ENCODE peak calls at places on chromosomes 2 and 18, in five cellular contexts. H is hepatocyte, Q is endothelial cell of umbilical vein, L is fibroblast of lung, P is MM.1S. T is an unnamed sample. For H3K9me3, the result is how much of the 10 kb centered on the place peaks cover.

GRCh38 chr2:237290249-237290648 is 123.7 kb downstream of the COL6A3 start:
- DNase-seq in Q (no peak), L (peak), H (peak), P (no peak), T (no peak)

GRCh38 chr2:169584005-169584877 is at the start of gene PPIG:
- DNase-seq in Q (peak), H (peak), L (peak), P (peak), T (peak)

GRCh38 chr2:85353876-85354285 is 447 bp downstream of the RETSAT start:
- DNase-seq in L (peak), P (no peak), Q (peak), H (peak), T (peak)

GRCh38 chr2:188527110-188527509 is 235.4 kb downstream of the GULP1 start:
- DNase-seq in L (peak), P (no peak), Q (peak), H (peak), T (peak)

GRCh38 chr18:37567994-37568359 is 2.4 kb upstream of the CELF4 start:
- DNase-seq in H (no peak), Q (no peak), P (no peak), L (no peak), T (no peak)

GRCh38 chr2:75606851-75607798 is 39.5 kb upstream of the MRPL19 start:
- DNase-seq in H (no peak), Q (peak), L (no peak), P (no peak), T (peak)

GRCh38 chr2:232351686-232352510 is 26.7 kb upstream of the ALPP start:
- DNase-seq in L (no peak), P (no peak), Q (no peak), H (no peak), T (no peak)

GRCh38 chr2:174442546-174443510 is 44.0 kb downstream of the GPR155 start:
- DNase-seq in L (peak), H (peak), Q (no peak), P (no peak), T (peak)

GRCh38 chr18:49168970-49169619 is 218.3 kb upstream of the SMAD7 start:
- DNase-seq in H (peak), P (peak), Q (no peak), L (no peak), T (no peak)

GRCh38 chr2:186105016-186105415 is 366.4 kb downstream of the FSIP2 start:
- DNase-seq in P (no peak), H (no peak), L (no peak), Q (peak), T (peak)

GRCh38 chr2:199738723-199739412 is 112.1 kb downstream of the FTCDNL1 start:
- DNase-seq in L (peak), H (peak), Q (no peak), P (no peak), T (no peak)

GRCh38 chr2:202660796-202661195 is 26.0 kb downstream of the FAM117B start:
- DNase-seq in H (no peak), Q (no peak), P (no peak), L (no peak), T (no peak)

GRCh38 chr2:189082576-189082975 is 97.0 kb downstream of the COL5A2 start:
- DNase-seq in L (peak), Q (no peak), H (peak), P (no peak), T (no peak)

GRCh38 chr2:185245806-185246205 is 492.8 kb upstream of the FSIP2 start:
- DNase-seq in L (no peak), P (peak), Q (no peak), H (no peak), T (peak)

GRCh38 chr2:121479882-121480522 is 50.7 kb upstream of the RNU4ATAC start:
- DNase-seq in P (no peak), H (peak), L (peak), Q (peak), T (peak)

GRCh38 chr18:57666818-57667497 is 45.3 kb upstream of the NARS1 start:
- DNase-seq in P (no peak), Q (no peak), H (peak), L (peak), T (no peak)

GRCh38 chr2:30514134-30514860 is 67.3 kb downstream of the LCLAT1 start:
- DNase-seq in P (no peak), H (peak), L (peak), Q (peak), T (peak)
- TF ChIP-seq EZH2 in P (no peak), H (no peak), L (no peak), Q (no peak), T (no peak)

GRCh38 chr18:9297007-9297393 is 37.6 kb upstream of the TWSG1 start:
- DNase-seq in Q (no peak), L (no peak), H (no peak), P (no peak), T (no peak)

GRCh38 chr18:9292047-9292446 is 42.5 kb upstream of the TWSG1 start:
- DNase-seq in H (no peak), P (no peak), L (no peak), Q (no peak), T (no peak)

GRCh38 chr18:9293948-9294347 is 40.6 kb upstream of the TWSG1 start:
- DNase-seq in L (no peak), H (no peak), P (no peak), Q (no peak), T (no peak)

GRCh38 chr18:9296233-9297006 is 38.2 kb upstream of the TWSG1 start:
- DNase-seq in L (peak), H (no peak), P (no peak), Q (no peak), T (no peak)
- H3K9me3 ChIP-seq in L (under half), H (under half), P (under half), Q (under half), T (under half)

DNA sequence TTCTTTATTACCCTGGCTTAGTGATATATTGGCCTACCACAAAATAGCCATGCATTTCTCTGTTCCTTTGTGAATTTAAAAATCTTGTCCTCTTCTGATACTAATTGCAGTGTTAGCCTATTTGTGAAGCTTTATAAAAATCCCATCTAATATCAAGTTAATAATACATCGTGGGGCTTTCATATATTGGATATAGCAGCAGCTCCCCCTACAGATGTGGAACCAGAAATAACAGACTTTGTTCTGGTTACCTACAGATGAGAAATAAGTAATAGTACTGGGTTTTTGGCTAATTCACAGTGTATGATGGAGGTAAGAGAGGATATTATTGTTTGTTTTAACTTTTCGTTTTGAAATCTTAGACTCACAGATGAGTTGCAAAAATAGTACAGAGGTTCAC is 1661.7 kb upstream of the PIK3C3 start:
- DNase-seq in L (peak), Q (no peak), P (no peak), H (no peak), T (no peak)
- TF ChIP-seq CTCF in L (no peak), Q (no peak), P (no peak), H (peak), T (peak)

DNA sequence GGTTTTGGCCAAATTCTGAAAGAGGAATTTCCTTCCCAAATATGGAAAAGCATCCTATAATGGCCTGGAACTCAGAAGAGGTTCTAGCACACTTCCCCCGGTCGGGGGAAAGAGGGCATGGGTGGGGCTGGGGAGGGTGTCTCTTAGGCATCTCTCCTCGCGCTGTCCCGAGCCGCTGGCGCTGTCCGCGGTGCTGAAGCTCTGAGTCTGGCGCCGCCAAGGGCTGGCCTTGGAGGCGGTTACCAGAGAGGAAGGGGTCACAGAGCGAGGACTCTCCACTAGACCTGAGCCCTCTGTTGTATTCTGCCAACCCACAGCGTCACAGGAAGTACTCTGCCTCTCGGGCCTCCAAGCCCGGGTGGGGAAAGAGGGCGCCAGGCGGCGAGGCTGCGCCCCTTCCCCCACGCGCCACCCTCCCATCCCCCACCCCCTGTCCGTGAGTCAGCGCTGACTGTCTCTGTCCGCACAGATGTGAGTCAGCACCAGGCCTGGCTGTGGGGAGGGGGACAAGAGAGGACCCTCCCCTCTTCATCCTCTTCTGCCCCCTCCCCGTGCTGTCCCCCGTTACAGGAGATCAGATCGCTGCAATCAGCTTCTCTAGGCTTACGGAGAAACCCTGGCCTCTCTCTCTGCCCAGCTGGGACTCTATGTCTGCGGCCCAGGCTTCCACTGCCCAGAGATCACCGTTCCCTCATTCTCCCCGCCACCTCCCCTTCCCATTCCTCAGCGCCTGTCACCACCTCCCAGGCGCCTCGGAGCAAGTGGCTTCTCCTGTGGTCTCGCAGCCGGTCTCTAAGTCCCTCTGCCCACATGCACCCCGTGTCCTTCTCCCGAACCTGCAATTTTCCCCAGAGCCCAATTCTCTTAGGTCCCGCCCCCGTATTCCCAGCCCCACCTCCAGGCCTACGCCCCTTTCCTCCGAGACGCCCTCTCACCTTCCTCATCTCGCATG is 783 bp downstream of the PTPRN start:
- DNase-seq in Q (peak), P (peak), H (peak), L (peak), T (peak)
- TF ChIP-seq EZH2 in Q (peak), P (no peak), H (peak), L (no peak), T (no peak)

T was measured in astrocyte.